ENCODE peak calls at places on chromosomes 3 and 15, in six cellular contexts. X is RWPE2; V is H9; D is CD8-positive, alpha-beta memory T cell; B is neuronal stem cell; R is cardiac muscle cell. Z is an unnamed sample. For H3K4me1, the result is how much of the 10 kb centered on the place peaks cover.

GRCh38 chr15:72199721-72200212 is 2.2 kb upstream of the GRAMD2A start:
- DNase-seq in X (no peak), V (peak), D (peak), B (peak), R (peak), Z (peak)

GRCh38 chr3:27878012-27878383 is 155.9 kb upstream of the EOMES start:
- DNase-seq in X (no peak), V (no peak), D (no peak), B (no peak), R (no peak), Z (no peak)

GRCh38 chr15:57376695-57377477 is 581 bp downstream of the CGNL1 start:
- DNase-seq in X (no peak), V (peak), D (no peak), B (peak), R (peak), Z (peak)

GRCh38 chr15:58201536-58201935 is 63.4 kb downstream of the AQP9 start:
- DNase-seq in X (no peak), V (no peak), D (no peak), B (no peak), R (peak), Z (no peak)

GRCh38 chr15:68055224-68055705 is 1.1 kb downstream of the PIAS1 start:
- DNase-seq in X (no peak), V (no peak), D (peak), B (no peak), R (peak), Z (peak)

GRCh38 chr3:66302288-66302687 is 81.5 kb downstream of the SLC25A26 start:
- DNase-seq in X (no peak), V (no peak), D (peak), B (no peak), R (no peak), Z (no peak)

GRCh38 chr3:66938338-66938963 is 59.7 kb upstream of the KBTBD8 start:
- DNase-seq in X (no peak), V (peak), D (peak), B (peak), R (peak), Z (peak)

GRCh38 chr15:79394231-79394630 is 37.9 kb upstream of the MINAR1 start:
- DNase-seq in X (no peak), V (no peak), D (no peak), B (no peak), R (peak), Z (no peak)

GRCh38 chr3:28903171-28903601 is 377.7 kb upstream of the RBMS3 start:
- DNase-seq in X (no peak), V (no peak), D (no peak), B (no peak), R (no peak), Z (no peak)

GRCh38 chr3:14555835-14556234 is 15.7 kb upstream of the GRIP2 start:
- DNase-seq in X (no peak), V (peak), D (no peak), B (no peak), R (no peak), Z (peak)

GRCh38 chr3:24505678-24506560 is 11.3 kb upstream of the THRB start:
- DNase-seq in X (no peak), V (no peak), D (no peak), B (no peak), R (peak), Z (no peak)

GRCh38 chr3:181431743-181432142 is 280.0 kb upstream of the SOX2 start:
- DNase-seq in X (no peak), V (no peak), D (no peak), B (no peak), R (no peak), Z (no peak)

GRCh38 chr3:130906374-130906995 is 12.6 kb downstream of the ATP2C1 start:
- DNase-seq in X (no peak), V (no peak), D (no peak), B (no peak), R (peak), Z (no peak)

GRCh38 chr3:65833761-65834505 is 204.8 kb downstream of the MAGI1 start:
- DNase-seq in X (no peak), V (no peak), D (no peak), B (no peak), R (peak), Z (no peak)

GRCh38 chr15:88872106-88872505 is 23.2 kb downstream of the HAPLN3 start:
- DNase-seq in X (no peak), V (no peak), D (no peak), B (no peak), R (no peak), Z (no peak)

GRCh38 chr3:10723991-10724390 is 92.0 kb upstream of the SLC6A11 start:
- DNase-seq in X (no peak), V (peak), D (no peak), B (no peak), R (no peak), Z (peak)

GRCh38 chr3:192940129-192940528 is 22.5 kb upstream of the MB21D2 start:
- DNase-seq in X (no peak), V (no peak), D (no peak), B (no peak), R (no peak), Z (no peak)

GRCh38 chr15:79884204-79884596 is 12.6 kb downstream of the MTHFS start:
- DNase-seq in X (no peak), V (no peak), D (no peak), B (no peak), R (no peak), Z (no peak)

GRCh38 chr15:36577082-36577481 is 2.3 kb upstream of the CDIN1 start:
- DNase-seq in X (no peak), V (no peak), D (no peak), B (no peak), R (no peak), Z (no peak)

GRCh38 chr3:188320757-188321156 is 166.8 kb downstream of the LPP start:
- DNase-seq in X (no peak), V (no peak), D (no peak), B (no peak), R (no peak), Z (no peak)

GRCh38 chr15:78149068-78149804 is at the start of gene IDH3A:
- DNase-seq in X (peak), V (peak), D (peak), B (peak), R (peak), Z (peak)

GRCh38 chr3:33636125-33636855 is 81.8 kb downstream of the CLASP2 start:
- DNase-seq in X (no peak), V (no peak), D (peak), B (peak), R (peak), Z (no peak)

GRCh38 chr3:133948131-133948810 is 52.6 kb upstream of the RAB6B start:
- DNase-seq in X (peak), V (no peak), D (no peak), B (no peak), R (peak), Z (no peak)

GRCh38 chr3:17359911-17360310 is 382.5 kb downstream of the TBC1D5 start:
- DNase-seq in X (no peak), V (no peak), D (no peak), B (no peak), R (no peak), Z (no peak)

GRCh38 chr3:144921710-144922109 is 950.1 kb downstream of the DIPK2A start:
- DNase-seq in X (no peak), V (no peak), D (no peak), B (no peak), R (no peak), Z (no peak)

GRCh38 chr3:151383956-151384355 is 597 bp downstream of the P2RY12 start:
- DNase-seq in X (no peak), V (no peak), D (no peak), B (no peak), R (no peak), Z (no peak)

GRCh38 chr3:151384741-151385174 is at the start of gene P2RY12:
- DNase-seq in X (no peak), V (no peak), D (no peak), B (no peak), R (no peak), Z (no peak)

GRCh38 chr3:151386063-151386462 is 1.5 kb upstream of the P2RY12 start:
- DNase-seq in X (no peak), V (no peak), D (no peak), B (no peak), R (no peak), Z (no peak)

GRCh38 chr3:151382671-151383070 is 1.9 kb downstream of the P2RY12 start:
- DNase-seq in X (no peak), V (no peak), D (no peak), B (no peak), R (no peak), Z (no peak)

DNA sequence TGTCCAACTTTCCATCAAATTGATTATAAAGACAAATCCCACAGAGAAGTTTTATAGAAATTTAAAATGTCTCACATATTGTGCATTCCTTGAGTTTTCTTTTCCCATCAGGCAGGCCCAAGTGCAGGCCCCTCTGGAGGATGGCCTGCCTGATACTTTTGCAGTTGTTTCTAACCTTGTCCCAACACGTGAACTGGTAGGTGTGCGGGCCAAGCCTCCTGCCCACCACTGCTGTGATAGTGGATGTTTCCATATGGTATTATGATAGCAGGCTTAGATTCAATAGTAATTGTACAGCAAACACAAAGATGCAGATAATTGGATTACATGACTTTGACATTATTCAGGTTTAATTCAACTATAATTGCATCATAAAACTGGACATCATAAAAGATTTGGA is 1.4 kb downstream of the P2RY12 start:
- DNase-seq in X (no peak), V (no peak), D (no peak), B (no peak), R (no peak), Z (no peak)
- H3K4me1 ChIP-seq in X (under half), V (under half), D (under half), B (under half), R (under half), Z (under half)

GRCh38 chr3:150077581-150078247 is 107.0 kb upstream of the PFN2 start:
- DNase-seq in X (no peak), V (no peak), D (no peak), B (no peak), R (peak), Z (no peak)
- H3K4me1 ChIP-seq in X (half or more), V (under half), D (under half), B (under half), R (under half), Z (under half)

GRCh38 chr15:85026304-85027032 is 44.8 kb downstream of the PDE8A start:
- DNase-seq in X (no peak), V (no peak), D (no peak), B (no peak), R (no peak), Z (no peak)
- H3K4me1 ChIP-seq in X (under half), V (under half), D (under half), B (under half), R (under half), Z (under half)

GRCh38 chr3:31953636-31954035 is 27.4 kb downstream of the OSBPL10 start:
- DNase-seq in X (no peak), V (no peak), D (no peak), B (no peak), R (no peak), Z (no peak)

GRCh38 chr3:31957106-31957505 is 24.0 kb downstream of the OSBPL10 start:
- DNase-seq in X (no peak), V (no peak), D (no peak), B (no peak), R (no peak), Z (no peak)

GRCh38 chr3:31958721-31959152 is 22.3 kb downstream of the OSBPL10 start:
- DNase-seq in X (no peak), V (no peak), D (no peak), B (no peak), R (no peak), Z (no peak)

GRCh38 chr3:31953091-31953490 is 28.0 kb downstream of the OSBPL10 start:
- DNase-seq in X (no peak), V (no peak), D (no peak), B (no peak), R (no peak), Z (no peak)

GRCh38 chr3:31955581-31955980 is 25.5 kb downstream of the OSBPL10 start:
- DNase-seq in X (no peak), V (no peak), D (no peak), B (no peak), R (no peak), Z (no peak)
- H3K4me1 ChIP-seq in X (under half), V (under half), D (under half), B (under half), R (under half), Z (under half)

GRCh38 chr3:45549961-45550360 is 44.6 kb upstream of the LIMD1 start:
- DNase-seq in X (no peak), V (no peak), D (no peak), B (no peak), R (no peak), Z (no peak)
- H3K4me1 ChIP-seq in X (under half), V (under half), D (under half), B (under half), R (under half), Z (under half)

GRCh38 chr3:120148187-120148954 is 54.1 kb upstream of the GSK3B start:
- DNase-seq in X (no peak), V (no peak), D (no peak), B (no peak), R (no peak), Z (no peak)
- H3K4me1 ChIP-seq in X (half or more), V (under half), D (under half), B (under half), R (under half), Z (under half)

GRCh38 chr3:12962292-12962691 is 110.9 kb downstream of the IQSEC1 start:
- DNase-seq in X (no peak), V (no peak), D (no peak), B (no peak), R (no peak), Z (no peak)
- H3K4me1 ChIP-seq in X (under half), V (under half), D (half or more), B (under half), R (under half), Z (under half)

GRCh38 chr3:177606891-177607290 is 409.6 kb upstream of the TBL1XR1 start:
- DNase-seq in X (no peak), V (no peak), D (no peak), B (no peak), R (no peak), Z (no peak)
- H3K4me1 ChIP-seq in X (under half), V (under half), D (under half), B (under half), R (under half), Z (under half)

DNA sequence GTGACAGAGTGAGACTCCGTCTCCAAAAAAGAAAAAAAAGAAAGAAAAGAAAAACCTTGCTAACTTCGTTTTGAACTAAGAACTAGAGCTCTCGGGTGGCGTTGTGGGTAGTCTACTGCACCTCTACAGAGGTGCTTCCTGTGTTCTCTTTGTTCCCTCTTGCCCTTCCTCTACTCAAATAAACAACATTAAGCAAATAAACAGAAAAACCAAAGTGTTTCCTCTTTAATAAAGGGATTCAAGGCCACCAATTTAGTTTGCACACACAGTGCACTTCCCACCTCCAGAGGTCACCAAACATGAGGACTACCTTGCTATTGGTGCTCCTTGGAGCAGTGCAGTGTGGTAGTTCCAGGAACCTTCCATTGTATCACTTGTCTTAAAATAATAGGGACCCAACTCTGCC is 354.2 kb upstream of the TBL1XR1 start:
- DNase-seq in X (no peak), V (no peak), D (peak), B (no peak), R (no peak), Z (no peak)
- H3K4me1 ChIP-seq in X (under half), V (under half), D (under half), B (under half), R (under half), Z (under half)

Z was measured in endodermal cell.